ENCODE peak calls at places on chromosomes 4 and X, in eight cellular contexts. One of them, this sample, is unnamed.
A peak's percentile ranks its signal among the peaks of the same experiment; 100 is the strongest.

GRCh38 chrX:148784859-148785655 is 284.6 kb downstream of the AFF2 start:
- DNase-seq in A549: no peak
- DNase-seq in AG10803: no peak
- DNase-seq in stomach: no peak
- DNase-seq in heart left ventricle: no peak
- DNase-seq in GM23338: peak; percentile 16
- DNase-seq in bronchial epithelial cell: no peak
- DNase-seq in foreskin fibroblast: no peak
- DNase-seq in this sample: no peak

GRCh38 chr4:80492761-80493160 is 157.2 kb downstream of the CFAP299 start:
- DNase-seq in foreskin fibroblast: no peak
- DNase-seq in GM23338: no peak
- DNase-seq in heart left ventricle: no peak
- DNase-seq in AG10803: no peak
- DNase-seq in stomach: peak; percentile 37
- DNase-seq in bronchial epithelial cell: peak; percentile 36
- DNase-seq in A549: no peak
- DNase-seq in this sample: peak; percentile 10

GRCh38 chr4:31156221-31156620 is 436.1 kb downstream of the PCDH7 start:
- DNase-seq in A549: no peak
- DNase-seq in bronchial epithelial cell: no peak
- DNase-seq in AG10803: no peak
- DNase-seq in GM23338: no peak
- DNase-seq in heart left ventricle: no peak
- DNase-seq in stomach: no peak
- DNase-seq in foreskin fibroblast: no peak
- DNase-seq in this sample: no peak

GRCh38 chr4:95092762-95093161 is 335.0 kb downstream of the BMPR1B start:
- DNase-seq in bronchial epithelial cell: peak; percentile 20
- DNase-seq in heart left ventricle: no peak
- DNase-seq in GM23338: no peak
- DNase-seq in stomach: no peak
- DNase-seq in foreskin fibroblast: no peak
- DNase-seq in AG10803: no peak
- DNase-seq in A549: peak; percentile 46
- DNase-seq in this sample: no peak

GRCh38 chrX:2693123-2693438 is 2.0 kb downstream of the CD99 start:
- DNase-seq in foreskin fibroblast: peak; percentile 31
- DNase-seq in A549: no peak
- DNase-seq in heart left ventricle: no peak
- DNase-seq in AG10803: no peak
- DNase-seq in bronchial epithelial cell: no peak
- DNase-seq in stomach: no peak
- DNase-seq in GM23338: no peak
- DNase-seq in this sample: no peak

GRCh38 chr4:169272265-169272886 is 1.6 kb upstream of the SH3RF1 start:
- DNase-seq in bronchial epithelial cell: peak; percentile 58
- DNase-seq in stomach: no peak
- DNase-seq in AG10803: peak; percentile 91
- DNase-seq in foreskin fibroblast: peak; percentile 86
- DNase-seq in GM23338: no peak
- DNase-seq in A549: no peak
- DNase-seq in heart left ventricle: no peak
- DNase-seq in this sample: peak; percentile 61

GRCh38 chrX:32530802-32531403 is 680.4 kb downstream of the DMD start:
- DNase-seq in GM23338: peak; percentile 61
- DNase-seq in AG10803: peak; percentile 14
- DNase-seq in bronchial epithelial cell: peak; percentile 35
- DNase-seq in stomach: no peak
- DNase-seq in A549: peak; percentile 38
- DNase-seq in heart left ventricle: no peak
- DNase-seq in foreskin fibroblast: peak; percentile 4
- DNase-seq in this sample: peak; percentile 55

GRCh38 chrX:101274198-101274597 is 16.9 kb downstream of the TAF7L start:
- DNase-seq in foreskin fibroblast: no peak
- DNase-seq in heart left ventricle: no peak
- DNase-seq in GM23338: no peak
- DNase-seq in A549: no peak
- DNase-seq in AG10803: no peak
- DNase-seq in bronchial epithelial cell: no peak
- DNase-seq in stomach: no peak
- DNase-seq in this sample: no peak

GRCh38 chr4:34108456-34108855 is 2135.9 kb downstream of the ARAP2 start:
- DNase-seq in foreskin fibroblast: peak; percentile 93
- DNase-seq in AG10803: peak; percentile 58
- DNase-seq in bronchial epithelial cell: no peak
- DNase-seq in A549: no peak
- DNase-seq in stomach: no peak
- DNase-seq in heart left ventricle: no peak
- DNase-seq in GM23338: no peak
- DNase-seq in this sample: no peak

GRCh38 chr4:182213024-182213423 is 30.2 kb upstream of the TENM3 start:
- DNase-seq in foreskin fibroblast: peak; percentile 55
- DNase-seq in AG10803: no peak
- DNase-seq in GM23338: no peak
- DNase-seq in bronchial epithelial cell: no peak
- DNase-seq in heart left ventricle: no peak
- DNase-seq in A549: no peak
- DNase-seq in stomach: no peak
- DNase-seq in this sample: peak; percentile 34

GRCh38 chrX:134760671-134761070 is 102.4 kb upstream of the PLAC1 start:
- DNase-seq in AG10803: no peak
- DNase-seq in heart left ventricle: no peak
- DNase-seq in bronchial epithelial cell: peak; percentile 70
- DNase-seq in foreskin fibroblast: no peak
- DNase-seq in GM23338: no peak
- DNase-seq in stomach: no peak
- DNase-seq in A549: no peak
- DNase-seq in this sample: peak; percentile 61

GRCh38 chr4:153466637-153467153 is 535 bp downstream of the TMEM131L start:
- DNase-seq in A549: no peak
- DNase-seq in AG10803: no peak
- DNase-seq in bronchial epithelial cell: no peak
- DNase-seq in GM23338: peak; percentile 19
- DNase-seq in stomach: no peak
- DNase-seq in foreskin fibroblast: no peak
- DNase-seq in heart left ventricle: peak; percentile 32
- DNase-seq in this sample: no peak

GRCh38 chr4:158155656-158156356 is 17.0 kb downstream of the GASK1B start:
- DNase-seq in stomach: no peak
- DNase-seq in bronchial epithelial cell: no peak
- DNase-seq in A549: no peak
- DNase-seq in heart left ventricle: no peak
- DNase-seq in foreskin fibroblast: no peak
- DNase-seq in AG10803: no peak
- DNase-seq in GM23338: no peak
- DNase-seq in this sample: no peak

GRCh38 chr4:88341227-88342192 is 37.1 kb upstream of the HERC6 start:
- DNase-seq in foreskin fibroblast: peak; percentile 93
- DNase-seq in A549: peak; percentile 57
- DNase-seq in stomach: no peak
- DNase-seq in heart left ventricle: peak; percentile 47
- DNase-seq in bronchial epithelial cell: peak; percentile 88
- DNase-seq in AG10803: peak; percentile 82
- DNase-seq in GM23338: no peak
- DNase-seq in this sample: peak; percentile 83

GRCh38 chr4:55132775-55133174 is 7.4 kb upstream of the KDR start:
- DNase-seq in stomach: no peak
- DNase-seq in foreskin fibroblast: no peak
- DNase-seq in heart left ventricle: no peak
- DNase-seq in A549: no peak
- DNase-seq in AG10803: no peak
- DNase-seq in bronchial epithelial cell: no peak
- DNase-seq in GM23338: peak; percentile 95
- DNase-seq in this sample: no peak

GRCh38 chr4:37885496-37885895 is 5.4 kb upstream of the TBC1D1 start:
- DNase-seq in stomach: no peak
- DNase-seq in heart left ventricle: peak; percentile 40
- DNase-seq in A549: no peak
- DNase-seq in foreskin fibroblast: no peak
- DNase-seq in bronchial epithelial cell: no peak
- DNase-seq in GM23338: no peak
- DNase-seq in AG10803: no peak
- DNase-seq in this sample: no peak

GRCh38 chrX:19904778-19905367 is 17.5 kb upstream of the SH3KBP1 start:
- DNase-seq in foreskin fibroblast: peak; percentile 64
- DNase-seq in A549: peak; percentile 60
- DNase-seq in AG10803: peak; percentile 61
- DNase-seq in stomach: no peak
- DNase-seq in GM23338: peak; percentile 79
- DNase-seq in bronchial epithelial cell: peak; percentile 71
- DNase-seq in heart left ventricle: peak; percentile 25
- DNase-seq in this sample: peak; percentile 71

GRCh38 chrX:85815203-85815751 is 232.1 kb downstream of the CHM start:
- DNase-seq in foreskin fibroblast: no peak
- DNase-seq in AG10803: no peak
- DNase-seq in heart left ventricle: no peak
- DNase-seq in bronchial epithelial cell: no peak
- DNase-seq in stomach: no peak
- DNase-seq in A549: no peak
- DNase-seq in GM23338: no peak
- DNase-seq in this sample: no peak

GRCh38 chrX:11996810-11997209 is 141.5 kb upstream of the FRMPD4 start:
- DNase-seq in bronchial epithelial cell: no peak
- DNase-seq in A549: no peak
- DNase-seq in heart left ventricle: no peak
- DNase-seq in stomach: no peak
- DNase-seq in foreskin fibroblast: no peak
- DNase-seq in AG10803: no peak
- DNase-seq in GM23338: no peak
- DNase-seq in this sample: no peak

GRCh38 chrX:150831863-150832262 is 66.6 kb downstream of the CD99L2 start:
- DNase-seq in foreskin fibroblast: no peak
- DNase-seq in bronchial epithelial cell: no peak
- DNase-seq in AG10803: no peak
- DNase-seq in heart left ventricle: no peak
- DNase-seq in A549: no peak
- DNase-seq in GM23338: no peak
- DNase-seq in stomach: no peak
- DNase-seq in this sample: no peak

GRCh38 chr4:118834070-118834469 is 1.9 kb downstream of the SEC24D start:
- DNase-seq in foreskin fibroblast: no peak
- DNase-seq in bronchial epithelial cell: no peak
- DNase-seq in A549: no peak
- DNase-seq in GM23338: no peak
- DNase-seq in heart left ventricle: no peak
- DNase-seq in AG10803: no peak
- DNase-seq in stomach: no peak
- DNase-seq in this sample: no peak
- H3K4me3 ChIP-seq in foreskin fibroblast: peak overlapping the region; percentile 96
- H3K4me3 ChIP-seq in bronchial epithelial cell: no peak overlapping the region
- H3K4me3 ChIP-seq in A549: no peak overlapping the region
- H3K4me3 ChIP-seq in GM23338: peak overlapping the region; percentile 87
- H3K4me3 ChIP-seq in heart left ventricle: peak overlapping the region; percentile 97
- H3K4me3 ChIP-seq in AG10803: peak overlapping the region; percentile 91
- H3K4me3 ChIP-seq in stomach: peak overlapping the region; percentile 81
- H3K4me3 ChIP-seq in this sample: no peak overlapping the region

GRCh38 chr4:48035952-48036351 is 19.4 kb downstream of the NIPAL1 start:
- DNase-seq in GM23338: no peak
- DNase-seq in AG10803: no peak
- DNase-seq in bronchial epithelial cell: no peak
- DNase-seq in heart left ventricle: no peak
- DNase-seq in A549: no peak
- DNase-seq in foreskin fibroblast: no peak
- DNase-seq in stomach: no peak
- DNase-seq in this sample: no peak

GRCh38 chr4:48037117-48037462 is 20.5 kb downstream of the NIPAL1 start:
- DNase-seq in foreskin fibroblast: no peak
- DNase-seq in stomach: no peak
- DNase-seq in heart left ventricle: no peak
- DNase-seq in bronchial epithelial cell: no peak
- DNase-seq in A549: no peak
- DNase-seq in GM23338: no peak
- DNase-seq in AG10803: no peak
- DNase-seq in this sample: no peak

GRCh38 chr4:48032721-48033120 is 16.1 kb downstream of the NIPAL1 start:
- DNase-seq in AG10803: no peak
- DNase-seq in heart left ventricle: no peak
- DNase-seq in bronchial epithelial cell: no peak
- DNase-seq in A549: no peak
- DNase-seq in foreskin fibroblast: peak; percentile 38
- DNase-seq in GM23338: no peak
- DNase-seq in stomach: no peak
- DNase-seq in this sample: no peak

GRCh38 chr4:48031802-48032525 is 15.4 kb downstream of the NIPAL1 start:
- DNase-seq in stomach: peak; percentile 56
- DNase-seq in foreskin fibroblast: peak; percentile 44
- DNase-seq in GM23338: no peak
- DNase-seq in heart left ventricle: peak; percentile 49
- DNase-seq in bronchial epithelial cell: no peak
- DNase-seq in AG10803: no peak
- DNase-seq in A549: no peak
- DNase-seq in this sample: no peak

DNA sequence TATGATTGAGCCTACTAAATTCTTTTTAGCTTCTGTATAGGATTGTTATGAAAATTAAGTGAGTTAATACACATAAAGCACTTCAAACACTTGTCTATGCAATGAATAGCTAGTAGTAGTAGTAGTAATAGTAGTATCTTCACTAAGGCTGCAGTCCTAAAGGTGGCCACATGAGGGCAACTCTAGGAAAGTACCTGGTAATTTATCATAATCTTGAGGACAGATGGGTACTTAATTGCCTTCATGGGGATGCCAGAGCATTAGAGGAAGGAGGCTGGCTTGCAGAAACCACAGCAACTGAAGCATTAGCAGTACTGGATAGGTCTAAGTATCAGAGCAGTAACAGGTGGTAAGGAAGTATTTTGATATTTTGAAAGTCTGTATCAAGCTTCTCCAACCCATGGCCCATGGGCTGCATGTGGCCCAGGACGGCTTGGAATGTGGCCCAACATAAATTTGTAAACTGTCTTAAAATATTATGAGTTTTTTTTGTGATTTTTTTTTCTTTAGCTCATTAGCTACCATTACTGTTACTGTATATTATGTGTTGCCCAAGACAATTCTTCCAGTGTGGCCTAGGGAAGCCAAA is 17.3 kb downstream of the NIPAL1 start:
- DNase-seq in heart left ventricle: no peak
- DNase-seq in bronchial epithelial cell: peak; percentile 35
- DNase-seq in AG10803: no peak
- DNase-seq in stomach: peak; percentile 52
- DNase-seq in A549: peak; percentile 18
- DNase-seq in foreskin fibroblast: peak; percentile 57
- DNase-seq in GM23338: peak; percentile 77
- DNase-seq in this sample: peak; percentile 53
- TF ChIP-seq CTCF in heart left ventricle: peak; percentile 42
- TF ChIP-seq CTCF in bronchial epithelial cell: peak; percentile 58
- TF ChIP-seq CTCF in AG10803: peak; percentile 61
- TF ChIP-seq CTCF in stomach: no peak
- TF ChIP-seq CTCF in A549: peak; percentile 23
- TF ChIP-seq CTCF in foreskin fibroblast: peak; percentile 55
- TF ChIP-seq CTCF in GM23338: peak; percentile 54
- TF ChIP-seq CTCF in this sample: peak; percentile 76

GRCh38 chr4:41998019-41998418 is 7.7 kb downstream of the SLC30A9 start:
- DNase-seq in heart left ventricle: no peak
- DNase-seq in A549: no peak
- DNase-seq in bronchial epithelial cell: no peak
- DNase-seq in AG10803: no peak
- DNase-seq in GM23338: no peak
- DNase-seq in foreskin fibroblast: no peak
- DNase-seq in stomach: no peak
- DNase-seq in this sample: no peak
- H3K4me3 ChIP-seq in heart left ventricle: no peak overlapping the region
- H3K4me3 ChIP-seq in A549: no peak overlapping the region
- H3K4me3 ChIP-seq in bronchial epithelial cell: no peak overlapping the region
- H3K4me3 ChIP-seq in AG10803: no peak overlapping the region
- H3K4me3 ChIP-seq in GM23338: no peak overlapping the region
- H3K4me3 ChIP-seq in foreskin fibroblast: no peak overlapping the region
- H3K4me3 ChIP-seq in stomach: no peak overlapping the region
- H3K4me3 ChIP-seq in this sample: no peak overlapping the region

GRCh38 chr4:66688674-66689073 is 856.6 kb downstream of the CENPC start:
- DNase-seq in foreskin fibroblast: no peak
- DNase-seq in GM23338: peak; percentile 6
- DNase-seq in heart left ventricle: no peak
- DNase-seq in AG10803: peak; percentile 3
- DNase-seq in bronchial epithelial cell: peak; percentile 46
- DNase-seq in stomach: no peak
- DNase-seq in A549: peak; percentile 54
- DNase-seq in this sample: peak; percentile 49
- TF ChIP-seq CTCF in foreskin fibroblast: no peak
- TF ChIP-seq CTCF in GM23338: no peak
- TF ChIP-seq CTCF in heart left ventricle: no peak
- TF ChIP-seq CTCF in AG10803: no peak
- TF ChIP-seq CTCF in bronchial epithelial cell: no peak
- TF ChIP-seq CTCF in stomach: no peak
- TF ChIP-seq CTCF in A549: peak; percentile 50
- TF ChIP-seq CTCF in this sample: peak; percentile 34

This sample was measured in epithelial cell of esophagus.